ENCODE peak calls at places on chromosome 6, in nine cellular contexts. Q, Y, P, A, F, G, N, E and D are unnamed samples.

GRCh38 chr6:166813461-166813860 is 142.9 kb downstream of the RNASET2 start:
- DNase-seq in Y (no peak), G (no peak), A (no peak), P (no peak), N (no peak), E (no peak), F (no peak), Q (no peak), D (no peak)

GRCh38 chr6:142946924-142947701 is 2.1 kb upstream of the HIVEP2 start:
- DNase-seq in Q (peak), Y (peak), F (peak), A (peak), P (peak), N (peak), G (peak), E (peak), D (peak)

GRCh38 chr6:51350308-51350904 is 531.7 kb downstream of the TFAP2B start:
- DNase-seq in Q (no peak), P (no peak), F (no peak), N (no peak), A (no peak), G (no peak), Y (peak), E (no peak), D (peak)

GRCh38 chr6:122799916-122800701 is 11.1 kb downstream of the SMPDL3A start:
- DNase-seq in P (no peak), E (no peak), A (no peak), N (no peak), F (no peak), G (no peak), Y (peak), Q (no peak), D (no peak)

GRCh38 chr6:26267083-26267589 is 97.9 kb upstream of the BTN3A2 start:
- DNase-seq in E (no peak), Y (no peak), Q (no peak), F (no peak), N (no peak), G (no peak), A (no peak), P (no peak), D (no peak)

GRCh38 chr6:32956176-32956575 is 3.3 kb upstream of the HLA-DMA start:
- DNase-seq in Y (no peak), F (no peak), P (no peak), G (no peak), A (no peak), N (no peak), Q (no peak), E (no peak), D (no peak)

GRCh38 chr6:155519339-155519738 is 63.7 kb upstream of the NOX3 start:
- DNase-seq in E (no peak), A (no peak), N (no peak), G (no peak), Q (no peak), Y (no peak), P (no peak), F (no peak), D (no peak)

GRCh38 chr6:28863607-28864320 is 60.0 kb downstream of the TRIM27 start:
- DNase-seq in P (peak), Q (peak), A (peak), G (peak), F (peak), N (no peak), Y (peak), E (peak), D (peak)

GRCh38 chr6:799769-800168 is 106.8 kb upstream of the EXOC2 start:
- DNase-seq in E (no peak), G (no peak), Q (no peak), A (no peak), F (no peak), N (no peak), P (no peak), Y (no peak), D (no peak)

GRCh38 chr6:93751969-93752368 is 332.6 kb upstream of the EPHA7 start:
- DNase-seq in A (no peak), Q (no peak), N (no peak), Y (peak), P (no peak), G (no peak), E (peak), F (no peak), D (no peak)

GRCh38 chr6:157822221-157823000 is 635 bp upstream of the SNX9 start:
- DNase-seq in E (no peak), F (peak), Y (no peak), Q (no peak), G (peak), P (no peak), N (peak), A (no peak), D (peak)

GRCh38 chr6:38476141-38476540 is 163.6 kb downstream of the BTBD9 start:
- DNase-seq in N (no peak), Y (peak), Q (no peak), A (no peak), P (no peak), G (no peak), F (no peak), E (no peak), D (no peak)

GRCh38 chr6:1494671-1495070 is 105.3 kb downstream of the FOXF2 start:
- DNase-seq in F (no peak), N (no peak), A (no peak), Y (no peak), E (no peak), G (no peak), P (no peak), Q (no peak), D (no peak)

GRCh38 chr6:30769853-30770160 is 25.5 kb upstream of the IER3 start:
- DNase-seq in N (no peak), P (no peak), G (no peak), A (no peak), E (no peak), Q (no peak), Y (no peak), F (no peak), D (no peak)

GRCh38 chr6:40997256-40997957 is 41.6 kb downstream of the UNC5CL start:
- DNase-seq in Q (peak), P (no peak), A (peak), Y (peak), G (peak), N (peak), E (peak), F (no peak), D (peak)

GRCh38 chr6:127177030-127177928 is 58.8 kb downstream of the RSPO3 start:
- DNase-seq in G (no peak), P (no peak), Y (peak), A (no peak), N (no peak), Q (no peak), E (peak), F (no peak), D (peak)

GRCh38 chr6:2478200-2478599 is 232.8 kb upstream of the GMDS start:
- DNase-seq in F (no peak), N (no peak), Y (peak), P (no peak), E (peak), G (no peak), Q (no peak), A (no peak), D (peak)

GRCh38 chr6:20351529-20351928 is 50.1 kb upstream of the E2F3 start:
- DNase-seq in E (no peak), F (no peak), G (no peak), Y (no peak), Q (no peak), N (no peak), A (no peak), P (no peak), D (no peak)

GRCh38 chr6:73927421-73927820 is 231.4 kb downstream of the CD109 start:
- DNase-seq in N (no peak), P (no peak), E (no peak), A (no peak), F (no peak), Q (no peak), G (no peak), Y (peak), D (no peak)
- TF ChIP-seq CTCF in N (no peak), P (no peak), E (no peak), A (no peak), F (no peak), Q (no peak), G (no peak), Y (no peak), D (no peak)

GRCh38 chr6:149316740-149317655 is 514 bp upstream of the TAB2 start:
- DNase-seq in P (peak), F (peak), A (peak), E (peak), Y (peak), N (peak), Q (peak), G (peak), D (peak)

GRCh38 chr6:149320745-149321240 is 3.3 kb downstream of the TAB2 start:
- DNase-seq in N (no peak), A (no peak), F (no peak), Y (no peak), P (no peak), Q (no peak), E (no peak), G (no peak), D (peak)

GRCh38 chr6:149318581-149319286 is 1.2 kb downstream of the TAB2 start:
- DNase-seq in G (no peak), F (no peak), E (no peak), N (no peak), Y (no peak), Q (no peak), P (no peak), A (no peak), D (peak)

GRCh38 chr6:149317656-149318571 is at the start of gene TAB2:
- DNase-seq in E (no peak), G (peak), N (no peak), Y (peak), F (peak), P (peak), A (no peak), Q (peak), D (no peak)

DNA sequence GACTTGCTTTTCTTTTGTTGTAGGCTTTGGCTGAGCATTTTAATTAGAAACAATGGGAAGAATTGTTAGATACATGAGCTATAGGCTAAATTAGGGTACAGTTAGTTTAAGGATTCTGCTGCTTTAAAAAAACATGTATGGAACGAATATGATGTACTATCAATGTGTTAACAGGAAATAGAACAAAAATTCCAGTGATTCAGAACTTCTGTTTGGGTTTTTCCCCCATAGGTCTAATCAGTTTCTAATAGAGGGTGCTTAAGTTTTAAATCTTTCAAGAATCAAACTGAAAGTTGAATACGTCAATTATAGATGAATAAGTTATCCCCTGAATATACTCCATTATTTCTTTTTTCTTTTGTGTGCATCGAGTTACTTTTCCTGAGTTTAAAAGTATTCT is 1.9 kb downstream of the TAB2 start:
- DNase-seq in N (no peak), G (no peak), A (no peak), Q (no peak), F (no peak), Y (no peak), P (no peak), E (no peak), D (no peak)
- H3K4me3 ChIP-seq in N (peak), G (no peak), A (peak), Q (peak), F (peak), Y (peak), P (peak), E (peak), D (peak)

DNA sequence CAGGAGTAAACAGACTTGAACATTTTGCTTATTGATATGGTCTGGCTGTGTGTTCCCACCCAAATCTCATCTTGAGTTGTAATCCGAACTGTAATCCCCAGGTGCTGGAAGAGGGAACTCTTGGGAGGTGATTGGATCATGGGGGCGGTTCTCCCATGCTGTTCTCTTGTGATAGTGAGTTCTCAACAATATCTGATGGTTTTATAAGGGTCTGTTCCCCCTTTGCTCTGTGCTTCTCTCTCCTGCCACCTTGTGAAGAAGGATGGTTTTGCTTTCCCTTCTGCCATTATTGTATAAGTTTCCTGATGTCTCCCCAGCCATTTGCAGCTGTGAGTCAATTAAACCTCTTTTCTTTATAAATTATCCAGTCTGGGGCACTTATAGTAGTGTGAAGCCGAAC is 40.0 kb downstream of the MYLIP start:
- DNase-seq in A (no peak), Q (no peak), Y (peak), G (no peak), F (no peak), N (no peak), P (no peak), E (no peak), D (peak)
- TF ChIP-seq CTCF in A (peak), Q (peak), Y (peak), G (no peak), F (no peak), N (peak), P (no peak), E (peak), D (peak)

GRCh38 chr6:165767228-165767627 is 104.2 kb upstream of the PDE10A start:
- DNase-seq in G (no peak), Y (peak), E (peak), P (no peak), Q (no peak), A (no peak), N (no peak), F (no peak), D (no peak)

GRCh38 chr6:165768961-165769360 is 105.9 kb upstream of the PDE10A start:
- DNase-seq in Y (peak), A (no peak), E (no peak), Q (no peak), F (no peak), G (no peak), N (no peak), P (no peak), D (no peak)

GRCh38 chr6:165769884-165770283 is 106.8 kb upstream of the PDE10A start:
- DNase-seq in A (no peak), G (no peak), Q (no peak), E (no peak), P (no peak), F (no peak), N (no peak), Y (peak), D (no peak)

GRCh38 chr6:165770430-165771082 is 107.5 kb upstream of the PDE10A start:
- DNase-seq in N (no peak), Q (no peak), F (no peak), P (no peak), A (no peak), Y (peak), E (no peak), G (no peak), D (peak)

DNA sequence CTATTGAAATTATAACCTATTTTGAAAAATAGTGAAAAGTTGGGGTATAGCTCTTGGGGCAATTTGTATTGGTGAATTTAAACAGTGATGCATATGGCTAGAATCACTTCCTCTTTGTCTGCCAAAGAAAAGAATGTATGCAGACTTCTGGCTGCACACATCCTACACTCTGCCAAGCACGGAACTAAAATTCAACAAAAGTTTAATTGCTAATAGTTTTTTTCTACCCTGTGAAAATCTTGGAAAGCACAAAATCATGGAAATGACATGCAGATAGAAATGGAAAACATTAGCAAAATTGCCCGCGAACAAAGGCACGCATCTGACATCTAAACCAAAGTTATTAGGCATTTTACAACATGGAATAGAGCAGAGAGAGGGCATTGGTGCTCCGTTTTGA is 106.4 kb upstream of the PDE10A start:
- DNase-seq in P (no peak), E (no peak), G (no peak), A (no peak), N (no peak), Q (no peak), Y (no peak), F (no peak), D (no peak)
- H3K4me3 ChIP-seq in P (no peak), E (no peak), G (no peak), A (no peak), N (no peak), Q (no peak), Y (no peak), F (no peak), D (no peak)

GRCh38 chr6:11043961-11044711 is at the start of gene ELOVL2:
- DNase-seq in N (peak), E (peak), G (peak), A (no peak), Y (peak), Q (peak), F (peak), P (no peak), D (peak)
- TF ChIP-seq CTCF in N (peak), E (peak), G (peak), A (peak), Y (peak), Q (no peak), F (no peak), P (no peak), D (peak)

GRCh38 chr6:138250513-138251247 is 32.4 kb upstream of the PBOV1 start:
- DNase-seq in P (no peak), A (peak), E (peak), F (peak), Y (peak), Q (no peak), G (peak), N (no peak), D (peak)
- H3K4me3 ChIP-seq in P (no peak), A (no peak), E (no peak), F (peak), Y (no peak), Q (no peak), G (no peak), N (no peak), D (peak)

GRCh38 chr6:108167449-108167903 is 1.7 kb downstream of the NR2E1 start:
- DNase-seq in G (no peak), P (no peak), A (no peak), Q (no peak), Y (no peak), E (no peak), N (no peak), F (no peak), D (no peak)

GRCh38 chr6:108168980-108169800 is 3.4 kb downstream of the NR2E1 start:
- DNase-seq in A (no peak), N (no peak), Y (no peak), E (no peak), G (no peak), P (no peak), F (no peak), Q (no peak), D (no peak)

GRCh38 chr6:108169801-108170606 is 4.2 kb downstream of the NR2E1 start:
- DNase-seq in Y (no peak), Q (no peak), A (no peak), N (no peak), P (no peak), G (no peak), F (no peak), E (no peak), D (no peak)

GRCh38 chr6:108168026-108168463 is 2.2 kb downstream of the NR2E1 start:
- DNase-seq in A (no peak), N (no peak), Y (no peak), E (no peak), F (no peak), P (no peak), Q (no peak), G (no peak), D (no peak)

GRCh38 chr6:108168501-108168979 is 2.7 kb downstream of the NR2E1 start:
- DNase-seq in P (no peak), F (no peak), N (no peak), E (peak), Y (peak), G (no peak), Q (no peak), A (no peak), D (peak)
- TF ChIP-seq CTCF in P (peak), F (no peak), N (no peak), E (no peak), Y (peak), G (no peak), Q (no peak), A (peak), D (peak)